ENCODE peak calls at places on chromosomes 13 and 19, in nine cellular contexts. H is A549, Z is thyroid gland, S is esophagus squamous epithelium, P is Peyer's patch, J is IMR-90, I is GM12878, M is uterus, G is K562. L is an unnamed sample.
A peak's percentile ranks its signal among the peaks of the same experiment; 100 is the strongest.

GRCh38 chr13:113729329-113730019 is 29.6 kb upstream of the TMEM255B start:
- DNase-seq in I (no peak), S (no peak), Z (no peak), M (no peak), J (no peak), H (no peak), G (no peak), P (no peak), L (no peak)

GRCh38 chr19:33736158-33736557 is 60.5 kb upstream of the KCTD15 start:
- DNase-seq in P (no peak), G (no peak), I (no peak), M (no peak), S (no peak), J (no peak), H (no peak), Z (no peak), L (no peak)

GRCh38 chr13:44271915-44272341 is 101.7 kb upstream of the SERP2 start:
- DNase-seq in M (peak; percentile 35), G (no peak), H (no peak), Z (no peak), S (no peak), J (no peak), P (no peak), I (no peak), L (no peak)

GRCh38 chr19:34355201-34355600 is 9.8 kb upstream of the GPI start:
- DNase-seq in H (no peak), M (no peak), Z (no peak), S (no peak), I (no peak), P (no peak), G (no peak), J (no peak), L (no peak)

GRCh38 chr19:46718157-46718933 is 1.4 kb upstream of the PRKD2 start:
- DNase-seq in M (no peak), I (peak; percentile 69), Z (no peak), G (no peak), P (peak; percentile 90), H (peak; percentile 62), S (no peak), J (no peak), L (no peak)

GRCh38 chr13:113835461-113836274 is 28.2 kb downstream of the GAS6 start:
- DNase-seq in J (peak; percentile 79), M (no peak), I (no peak), H (no peak), P (no peak), Z (no peak), G (no peak), S (no peak), L (no peak)

GRCh38 chr13:101881593-101881992 is 429.1 kb downstream of the ITGBL1 start:
- DNase-seq in Z (no peak), S (no peak), M (no peak), P (no peak), H (no peak), I (no peak), G (no peak), J (no peak), L (no peak)

GRCh38 chr13:39259371-39259770 is 221.1 kb downstream of the NHLRC3 start:
- DNase-seq in S (no peak), H (no peak), J (no peak), G (no peak), Z (no peak), P (no peak), I (peak; percentile 12), M (no peak), L (no peak)

GRCh38 chr19:53881482-53882390 is at the start of gene PRKCG:
- DNase-seq in P (peak; percentile 70), I (no peak), M (no peak), S (no peak), G (peak; percentile 66), H (peak; percentile 70), Z (peak; percentile 12), J (no peak), L (no peak)

GRCh38 chr19:5891938-5892771 is 11.4 kb downstream of the NDUFA11 start:
- DNase-seq in P (peak; percentile 69), J (peak; percentile 35), I (no peak), S (no peak), H (peak; percentile 33), M (no peak), Z (peak; percentile 37), G (peak; percentile 69), L (no peak)

GRCh38 chr13:22757530-22758120 is 423.2 kb upstream of the SGCG start:
- DNase-seq in G (no peak), I (no peak), M (no peak), P (no peak), H (no peak), S (no peak), Z (no peak), J (peak; percentile 7), L (no peak)

GRCh38 chr19:49497047-49497789 is 984 bp downstream of the RPS11 start:
- DNase-seq in M (no peak), S (no peak), P (peak; percentile 95), J (peak; percentile 47), H (peak; percentile 77), I (no peak), G (peak; percentile 47), Z (peak; percentile 47), L (no peak)

DNA sequence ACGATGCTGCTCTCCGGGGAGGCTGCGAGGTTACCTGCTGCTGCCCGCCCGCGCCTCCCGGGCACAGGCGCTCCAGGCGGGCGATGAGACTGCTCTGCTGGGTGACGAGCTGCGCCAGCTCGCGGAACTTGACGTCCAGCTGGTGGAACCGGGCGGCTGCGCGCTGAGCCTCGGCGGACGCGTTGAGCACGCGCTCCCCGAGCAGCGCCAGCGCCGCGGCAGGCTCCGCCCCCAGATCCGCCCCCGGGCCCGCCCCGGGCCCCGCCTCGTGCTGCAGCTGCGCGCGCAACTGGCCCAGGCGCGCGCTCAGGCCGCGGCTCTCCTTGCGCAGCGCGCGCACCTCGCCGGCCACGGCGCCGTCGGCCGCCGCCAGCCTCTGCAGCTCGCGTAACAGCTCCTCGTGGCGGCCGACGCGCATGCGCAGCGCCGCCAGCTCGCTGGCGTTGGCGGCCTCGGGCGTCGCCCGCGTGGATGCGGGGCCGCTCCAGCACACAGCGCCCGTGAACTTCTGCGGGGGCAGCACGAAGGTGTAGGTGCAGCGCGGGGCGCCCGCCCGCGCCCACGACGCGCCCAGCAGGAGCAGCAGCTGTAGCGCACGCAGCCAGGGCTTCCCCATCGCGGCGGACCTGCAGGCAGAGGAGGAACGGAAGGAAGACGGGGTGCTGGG is 6.4 kb downstream of the ANGPTL6 start:
- DNase-seq in S (no peak), P (peak; percentile 95), I (no peak), G (peak; percentile 98), H (peak; percentile 80), M (peak; percentile 89), Z (peak; percentile 89), J (peak; percentile 89), L (peak; percentile 84)
- TF ChIP-seq POLR2A in S (peak; percentile 31), P (peak; percentile 56), I (peak; percentile 81), G (peak; percentile 77), H (peak; percentile 76), M (peak; percentile 41), Z (no peak), J (no peak), L (no peak)

GRCh38 chr19:9352505-9352904 is 10.3 kb upstream of the ZNF177 start:
- DNase-seq in G (no peak), H (no peak), P (no peak), Z (no peak), S (no peak), I (no peak), M (no peak), J (no peak), L (no peak)

GRCh38 chr19:9353011-9353410 is 9.8 kb upstream of the ZNF177 start:
- DNase-seq in J (no peak), I (no peak), S (no peak), P (no peak), G (no peak), Z (no peak), H (no peak), M (no peak), L (no peak)

GRCh38 chr19:9348671-9349070 is 14.1 kb upstream of the ZNF177 start:
- DNase-seq in I (no peak), G (no peak), J (no peak), Z (no peak), P (no peak), H (no peak), M (no peak), S (no peak), L (no peak)

DNA sequence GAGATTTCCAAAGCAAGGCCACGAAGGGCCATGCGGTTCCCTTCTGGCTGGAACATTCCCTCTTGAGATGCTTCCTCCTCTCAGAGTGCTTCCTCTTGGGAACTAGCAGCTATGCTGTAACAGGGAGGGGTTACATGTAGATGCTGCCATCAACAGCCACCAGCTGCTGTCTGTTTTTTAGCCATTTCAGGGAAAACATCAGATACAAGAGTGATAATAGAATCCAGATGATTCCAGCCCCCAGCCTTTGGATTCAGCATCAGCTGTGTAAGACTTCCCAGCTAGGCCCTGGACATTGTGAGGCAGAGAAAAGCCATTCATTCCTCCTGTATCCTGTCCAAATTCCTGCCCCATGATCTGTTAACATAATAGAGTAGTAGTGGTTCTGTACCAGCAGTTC is 8.2 kb upstream of the ZNF177 start:
- DNase-seq in G (no peak), S (no peak), I (no peak), P (no peak), M (no peak), Z (no peak), J (no peak), H (no peak), L (no peak)
- H3K9me3 ChIP-seq in G (no peaks in the 10 kb centered on the region), S (peaks cover 98% of the 10 kb centered on the region), I (no peaks in the 10 kb centered on the region), P (no peaks in the 10 kb centered on the region), M (no peaks in the 10 kb centered on the region), Z (peaks cover 5% of the 10 kb centered on the region), J (peaks cover 47% of the 10 kb centered on the region), H (peaks cover 41% of the 10 kb centered on the region), L (peaks cover 100% of the 10 kb centered on the region)

DNA sequence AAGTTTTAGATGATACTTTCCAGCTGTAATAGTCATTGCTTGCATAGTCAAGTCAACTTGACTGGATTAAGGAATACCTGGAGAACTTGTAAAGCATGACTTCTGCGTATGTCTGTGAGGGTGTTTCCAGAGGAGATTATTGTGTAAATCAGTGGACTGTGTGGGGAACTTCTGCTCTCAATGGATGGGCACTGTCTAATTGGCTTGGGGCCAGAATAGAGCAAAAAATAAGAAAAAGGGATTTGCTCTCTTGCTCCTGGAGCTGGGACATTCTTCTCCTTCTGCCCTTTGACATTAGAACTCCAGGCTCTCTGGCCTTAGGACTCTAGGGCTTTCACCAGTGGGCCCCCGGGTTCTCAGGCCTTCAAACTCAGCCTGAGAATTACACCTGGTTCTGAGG is 33.1 kb downstream of the CYSLTR2 start:
- DNase-seq in J (no peak), I (no peak), M (no peak), P (no peak), H (no peak), Z (no peak), S (no peak), G (no peak), L (no peak)
- H3K27ac ChIP-seq in J (no peak overlapping the region), I (no peak overlapping the region), M (no peak overlapping the region), P (no peak overlapping the region), H (no peak overlapping the region), Z (no peak overlapping the region), S (no peak overlapping the region), G (no peak overlapping the region), L (no peak overlapping the region)

DNA sequence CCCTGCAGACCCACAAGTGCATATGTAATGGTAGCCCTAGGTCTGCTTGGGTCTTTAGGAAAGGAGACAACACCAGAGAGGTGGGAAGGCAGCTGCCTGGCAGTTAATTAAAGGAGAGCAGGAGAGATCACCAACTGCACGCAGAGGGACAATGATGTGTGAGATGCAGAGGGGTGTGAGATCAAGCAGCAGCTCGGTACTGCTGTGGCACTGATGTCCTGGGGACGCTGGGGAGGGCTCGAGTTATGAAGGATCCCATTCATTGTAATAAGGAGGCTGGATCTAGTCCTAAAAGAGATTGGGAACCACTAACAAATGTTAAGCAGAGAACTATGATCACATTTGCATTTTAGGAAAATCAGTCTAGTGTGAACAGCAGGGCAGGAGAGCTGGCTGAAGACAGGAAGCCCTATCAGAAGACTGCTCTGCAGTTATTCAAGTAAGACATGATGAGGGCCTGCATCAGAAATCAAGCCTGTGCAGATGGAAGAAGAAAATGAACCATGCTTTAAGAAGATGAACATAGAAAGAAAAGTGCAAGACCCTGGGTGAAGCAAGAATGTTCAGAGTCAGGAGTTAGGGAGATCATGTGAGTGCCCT is 80.4 kb downstream of the DLEU7 start:
- DNase-seq in M (no peak), I (no peak), P (no peak), H (no peak), S (no peak), G (no peak), Z (no peak), J (no peak), L (no peak)
- TF ChIP-seq POLR2A in M (no peak), I (no peak), P (no peak), H (no peak), S (no peak), G (no peak), Z (no peak), J (no peak), L (no peak)